ENCODE peak calls at places on chromosomes 12 and 14, in four cellular contexts. E is effector memory CD8-positive, alpha-beta T cell; C is Daoy; U is colonic mucosa. P is an unnamed sample.

GRCh38 chr14:105120056-105120455 is 48.5 kb downstream of the JAG2 start:
- DNase-seq in C (no peak), U (no peak), E (no peak), P (no peak)

GRCh38 chr12:16949351-16949750 is 343.4 kb upstream of the LMO3 start:
- DNase-seq in U (no peak), E (no peak), C (no peak), P (no peak)

GRCh38 chr14:96635850-96636249 is 133.7 kb downstream of the PAPOLA start:
- DNase-seq in E (no peak), C (peak; percentile 82), U (no peak), P (no peak)

GRCh38 chr12:71594214-71594948 is 69.3 kb downstream of the ZFC3H1 start:
- DNase-seq in E (no peak), C (no peak), U (no peak), P (no peak)

GRCh38 chr12:124498870-124499753 is 68.3 kb downstream of the NCOR2 start:
- DNase-seq in C (peak; percentile 55), E (no peak), U (no peak), P (no peak)

GRCh38 chr12:51421266-51421884 is 3.3 kb upstream of the SLC4A8 start:
- DNase-seq in E (peak; percentile 32), U (peak; percentile 66), C (peak; percentile 65), P (no peak)

GRCh38 chr12:115598827-115599226 is 678.7 kb downstream of the MED13L start:
- DNase-seq in E (no peak), U (no peak), C (no peak), P (no peak)

GRCh38 chr12:13182881-13183280 is 13.6 kb upstream of the EMP1 start:
- DNase-seq in U (no peak), E (no peak), C (no peak), P (no peak)

GRCh38 chr14:22296722-22297121 is 292.3 kb downstream of the DAD1 start:
- DNase-seq in C (peak; percentile 69), U (no peak), E (no peak), P (no peak)

GRCh38 chr12:70466753-70467152 is 100.7 kb downstream of the KCNMB4 start:
- DNase-seq in E (no peak), C (no peak), U (no peak), P (no peak)

GRCh38 chr12:69000069-69000468 is 67.1 kb upstream of the CPM start:
- DNase-seq in E (no peak), C (no peak), U (no peak), P (no peak)

GRCh38 chr12:59005195-59005961 is 85.1 kb upstream of the LRIG3 start:
- DNase-seq in E (no peak), C (no peak), U (no peak), P (no peak)

GRCh38 chr14:62162998-62163589 is 400.9 kb downstream of the SNAPC1 start:
- DNase-seq in C (peak; percentile 31), U (no peak), E (peak; percentile 2), P (no peak)

GRCh38 chr14:51157012-51157411 is 62.1 kb upstream of the TRIM9 start:
- DNase-seq in E (no peak), U (no peak), C (peak; percentile 22), P (no peak)

GRCh38 chr12:109548258-109548657 is 25.0 kb downstream of the MMAB start:
- DNase-seq in U (no peak), E (no peak), C (no peak), P (no peak)

GRCh38 chr12:10940389-10940788 is 1.3 kb upstream of the TAS2R14 start:
- DNase-seq in E (no peak), U (no peak), C (peak; percentile 1), P (no peak)

GRCh38 chr12:2082321-2082720 is 29.5 kb downstream of the CACNA1C start:
- DNase-seq in E (no peak), C (no peak), U (no peak), P (no peak)